ENCODE peak calls at places on chromosomes 2 and 18, in five cellular contexts. X, H, D, O and K are unnamed samples.

GRCh38 chr2:61632276-61633169 is 94.4 kb upstream of the XPO1 start:
- DNase-seq in X (no peak), H (no peak), D (no peak), O (no peak), K (no peak)

GRCh38 chr2:170819941-170820646 is 3.4 kb downstream of the GAD1 start:
- DNase-seq in X (peak; percentile 83), H (no peak), D (peak; percentile 90), O (peak; percentile 79), K (no peak)

GRCh38 chr2:149055751-149056150 is 17.3 kb downstream of the LYPD6B start:
- DNase-seq in X (no peak), H (no peak), D (no peak), O (no peak), K (no peak)

GRCh38 chr2:36329251-36329650 is 26.3 kb upstream of the CRIM1 start:
- DNase-seq in X (no peak), H (peak; percentile 36), D (no peak), O (no peak), K (peak; percentile 58)

GRCh38 chr2:74872310-74872923 is 38.5 kb downstream of the HK2 start:
- DNase-seq in X (no peak), H (peak; percentile 39), D (no peak), O (no peak), K (no peak)

GRCh38 chr18:2036136-2036535 is 535.2 kb downstream of the METTL4 start:
- DNase-seq in X (no peak), H (no peak), D (no peak), O (no peak), K (no peak)

GRCh38 chr2:159249955-159250723 is 36.4 kb downstream of the WDSUB1 start:
- DNase-seq in X (no peak), H (peak; percentile 72), D (no peak), O (no peak), K (peak; percentile 72)

GRCh38 chr2:171811229-171811628 is 82.8 kb downstream of the SLC25A12 start:
- DNase-seq in X (no peak), H (peak; percentile 57), D (peak; percentile 29), O (no peak), K (peak; percentile 14)

GRCh38 chr2:49005261-49005660 is 149.1 kb downstream of the FSHR start:
- DNase-seq in X (no peak), H (no peak), D (no peak), O (no peak), K (no peak)

GRCh38 chr2:54083021-54083420 is 32.4 kb upstream of the ACYP2 start:
- DNase-seq in X (peak; percentile 39), H (no peak), D (peak; percentile 74), O (no peak), K (peak; percentile 7)

DNA sequence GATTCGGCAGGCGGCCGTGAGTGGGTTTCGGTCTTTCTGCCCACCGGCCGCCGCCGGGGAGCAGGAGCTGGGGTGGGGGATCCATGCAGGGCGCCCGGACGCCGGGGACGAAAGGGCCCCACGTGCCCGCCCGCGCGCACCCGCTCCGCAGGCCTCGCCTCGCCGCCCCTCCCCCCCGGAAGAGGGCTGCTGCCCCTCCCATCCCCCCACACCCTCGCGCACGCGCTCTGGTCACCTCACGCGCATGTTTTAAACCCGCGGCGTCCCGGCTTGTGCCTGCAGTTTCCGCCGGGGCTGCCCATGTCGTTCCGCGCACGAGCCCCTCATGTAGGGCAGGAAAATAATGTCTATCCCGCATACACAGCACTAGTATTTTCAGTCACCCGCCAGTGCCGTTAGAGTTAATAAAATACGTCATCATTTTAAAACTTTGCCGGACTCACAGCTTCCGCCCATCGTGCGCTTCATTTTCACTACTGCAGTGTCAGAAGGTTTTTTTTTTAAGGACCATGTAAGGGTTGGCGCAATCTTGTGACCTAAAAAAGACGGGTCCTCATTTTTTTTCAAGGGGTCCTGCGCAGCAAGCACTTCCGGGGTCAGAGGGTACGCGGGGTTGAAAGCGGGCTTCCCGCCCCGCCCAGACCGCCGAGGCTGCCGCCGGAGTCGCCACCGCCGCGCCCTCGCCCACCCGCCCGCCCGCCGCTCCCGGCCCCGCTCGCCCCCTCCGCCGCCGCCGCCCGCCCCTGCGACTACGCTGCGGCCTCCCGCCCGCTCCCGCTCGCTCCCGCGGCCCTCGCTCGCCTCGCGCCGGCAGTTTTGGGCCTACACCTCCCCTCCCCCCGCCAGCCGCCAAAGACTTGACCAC is at the start of gene PCBP1:
- DNase-seq in X (peak; percentile 89), H (peak; percentile 95), D (peak; percentile 98), O (peak; percentile 95), K (peak; percentile 96)
- H2BK15ac ChIP-seq in X (peak within 1 kb of the TSS; percentile 90), H (peak within 1 kb of the TSS; percentile 98), D (peak within 1 kb of the TSS; percentile 79), O (peak within 1 kb of the TSS; percentile 96), K (peak within 1 kb of the TSS; percentile 98)

GRCh38 chr2:8285898-8286297 is 396.0 kb upstream of the ID2 start:
- DNase-seq in X (no peak), H (no peak), D (no peak), O (no peak), K (no peak)

GRCh38 chr2:8288206-8288605 is 393.6 kb upstream of the ID2 start:
- DNase-seq in X (no peak), H (no peak), D (no peak), O (no peak), K (no peak)

GRCh38 chr2:8290771-8291352 is 391.0 kb upstream of the ID2 start:
- DNase-seq in X (no peak), H (no peak), D (no peak), O (no peak), K (no peak)

GRCh38 chr2:8285081-8285480 is 396.8 kb upstream of the ID2 start:
- DNase-seq in X (peak; percentile 42), H (no peak), D (peak; percentile 77), O (no peak), K (peak; percentile 9)

DNA sequence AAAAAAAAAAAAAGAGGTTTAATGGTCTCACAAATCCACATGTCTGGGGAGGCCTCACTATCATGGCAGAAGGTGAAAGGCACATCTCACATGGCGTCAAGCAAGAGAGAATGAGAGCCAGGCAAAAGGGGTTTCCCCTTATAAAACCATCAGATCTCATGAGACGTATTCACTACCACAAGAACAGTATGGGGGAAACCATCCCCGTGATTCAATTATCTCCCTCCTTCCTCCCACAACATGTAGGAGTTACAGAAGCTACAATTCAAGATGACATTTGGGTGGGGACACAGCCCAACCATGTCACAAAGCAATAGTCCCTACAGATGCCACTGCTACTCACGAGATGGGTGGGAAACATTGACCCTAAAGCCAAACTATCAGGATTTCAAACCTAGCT is 392.7 kb upstream of the ID2 start:
- DNase-seq in X (no peak), H (no peak), D (no peak), O (no peak), K (no peak)
- H2BK120ac ChIP-seq in X (no peak overlapping the region), H (no peak overlapping the region), D (no peak overlapping the region), O (no peak overlapping the region), K (no peak overlapping the region)

GRCh38 chr2:73267008-73267407 is 17.3 kb downstream of the FBXO41 start:
- DNase-seq in X (no peak), H (no peak), D (no peak), O (no peak), K (no peak)

GRCh38 chr2:73269686-73270465 is 14.4 kb downstream of the FBXO41 start:
- DNase-seq in X (no peak), H (no peak), D (no peak), O (no peak), K (no peak)

GRCh38 chr2:73266061-73266891 is 18.0 kb downstream of the FBXO41 start:
- DNase-seq in X (no peak), H (peak; percentile 65), D (no peak), O (no peak), K (no peak)

GRCh38 chr2:73268831-73269685 is 15.2 kb downstream of the FBXO41 start:
- DNase-seq in X (peak; percentile 88), H (peak; percentile 11), D (peak; percentile 82), O (peak; percentile 85), K (no peak)

DNA sequence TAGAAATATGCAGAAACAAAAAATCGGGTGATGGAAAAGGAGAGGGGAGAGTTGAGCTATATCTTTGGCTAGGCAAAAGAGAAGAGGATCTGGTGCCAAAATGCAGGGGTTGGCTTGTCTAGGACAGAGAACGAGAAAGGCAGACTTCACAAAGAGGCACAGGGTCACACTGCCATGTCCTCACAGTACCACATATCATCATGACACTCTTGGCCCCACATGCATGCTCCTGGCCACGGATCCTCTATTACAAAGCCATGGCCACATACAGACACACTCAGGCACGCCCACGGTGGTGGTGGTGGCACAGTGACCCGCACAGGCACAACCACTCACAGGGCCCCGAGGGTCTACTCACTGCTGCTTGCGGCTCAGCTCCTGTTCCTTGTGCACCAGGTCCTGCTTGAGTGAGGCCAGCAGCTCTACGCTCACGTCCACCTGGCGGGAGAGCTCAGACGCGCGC is 15.9 kb downstream of the FBXO41 start:
- DNase-seq in X (no peak), H (no peak), D (no peak), O (no peak), K (no peak)
- H2BK15ac ChIP-seq in X (no peak overlapping the region), H (no peak overlapping the region), D (no peak overlapping the region), O (peak overlapping the region; percentile 19), K (no peak overlapping the region)

GRCh38 chr2:131105950-131106801 is 1.0 kb downstream of the PLEKHB2 start:
- DNase-seq in X (no peak), H (peak; percentile 53), D (peak; percentile 67), O (no peak), K (peak; percentile 80)

GRCh38 chr2:131104487-131105155 is 515 bp upstream of the PLEKHB2 start:
- DNase-seq in X (no peak), H (peak; percentile 61), D (peak; percentile 27), O (no peak), K (peak; percentile 89)

GRCh38 chr2:131105156-131105949 is at the start of gene PLEKHB2:
- DNase-seq in X (peak; percentile 93), H (peak; percentile 86), D (peak; percentile 94), O (peak; percentile 98), K (peak; percentile 89)
- H2BK120ac ChIP-seq in X (no peak within 1 kb of the TSS), H (peak within 1 kb of the TSS; percentile 28), D (no peak within 1 kb of the TSS), O (no peak within 1 kb of the TSS), K (peak within 1 kb of the TSS; percentile 85)

DNA sequence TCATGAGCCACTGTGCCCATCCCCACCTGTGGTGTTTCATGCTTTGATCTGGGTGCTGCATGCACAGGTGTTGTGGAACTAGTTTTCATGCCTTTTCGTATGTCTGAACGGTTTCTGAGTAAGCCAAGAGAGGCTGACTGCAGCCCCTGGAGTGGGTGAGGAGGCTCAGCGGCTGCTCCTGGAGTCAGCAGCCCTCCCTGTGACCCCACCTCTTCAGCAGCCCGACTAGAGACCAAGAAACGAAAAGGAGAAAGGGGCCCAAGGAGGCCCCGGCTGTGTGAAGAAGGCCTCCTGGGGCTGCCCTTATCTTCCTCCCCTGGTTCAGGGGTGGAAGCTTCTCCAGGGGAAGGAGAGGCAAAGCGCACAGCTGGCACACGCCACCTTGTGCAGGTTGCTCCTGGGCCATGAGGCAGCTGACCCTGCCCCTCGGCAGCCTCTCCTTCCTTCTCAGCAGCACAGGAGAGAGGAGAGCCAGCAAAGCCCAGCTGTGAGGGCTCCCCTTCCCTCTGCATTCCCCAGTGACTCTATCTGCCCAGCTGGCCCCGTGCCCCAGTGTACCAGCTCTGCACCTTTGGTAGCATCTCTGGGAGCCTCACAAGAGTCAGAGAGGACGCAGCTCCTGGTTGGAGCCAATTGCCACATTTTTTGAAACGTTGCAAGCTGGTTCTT is 182.5 kb upstream of the HS6ST1 start:
- DNase-seq in X (peak; percentile 20), H (no peak), D (no peak), O (peak; percentile 38), K (no peak)
- H2BK15ac ChIP-seq in X (no peak overlapping the region), H (no peak overlapping the region), D (no peak overlapping the region), O (no peak overlapping the region), K (no peak overlapping the region)

GRCh38 chr18:46097853-46098615 is at the start of gene ATP5F1A:
- DNase-seq in X (peak; percentile 89), H (peak; percentile 77), D (peak; percentile 92), O (peak; percentile 88), K (peak; percentile 89)
- H2BK120ac ChIP-seq in X (peak within 1 kb of the TSS; percentile 64), H (peak within 1 kb of the TSS; percentile 89), D (peak within 1 kb of the TSS; percentile 5), O (peak within 1 kb of the TSS; percentile 5), K (peak within 1 kb of the TSS; percentile 71)

GRCh38 chr2:1606421-1607235 is 137.7 kb downstream of the PXDN start:
- DNase-seq in X (no peak), H (peak; percentile 68), D (no peak), O (no peak), K (peak; percentile 85)
- H2BK15ac ChIP-seq in X (no peak overlapping the region), H (peak overlapping the region; percentile 22), D (no peak overlapping the region), O (peak overlapping the region; percentile 55), K (no peak overlapping the region)